ENCODE peak calls at places on chromosomes 11 and 22, in eight cellular contexts. S, O, V, H, Q, E, B and L are unnamed samples.

GRCh38 chr11:130212431-130212961 is 52.9 kb downstream of the ST14 start:
- DNase-seq in S (peak; percentile 59), O (no peak), V (no peak), H (no peak), Q (no peak), E (no peak), B (no peak), L (no peak)

GRCh38 chr11:3202759-3203158 is 15.9 kb downstream of the MRGPRG start:
- DNase-seq in S (no peak), O (no peak), V (no peak), H (no peak), Q (no peak), E (no peak), B (no peak), L (no peak)

GRCh38 chr11:8282621-8283509 is 19.2 kb upstream of the LMO1 start:
- DNase-seq in S (no peak), O (no peak), V (no peak), H (peak; percentile 42), Q (no peak), E (no peak), B (no peak), L (no peak)

GRCh38 chr22:35480627-35481565 is 59.7 kb upstream of the RASD2 start:
- DNase-seq in S (no peak), O (peak; percentile 41), V (no peak), H (no peak), Q (no peak), E (no peak), B (no peak), L (no peak)

GRCh38 chr11:123653997-123654565 is 343 bp downstream of the SCN3B start:
- DNase-seq in S (no peak), O (peak; percentile 50), V (no peak), H (peak; percentile 43), Q (no peak), E (no peak), B (peak; percentile 31), L (peak; percentile 31)

GRCh38 chr11:117572671-117573070 is 224.3 kb downstream of the DSCAML1 start:
- DNase-seq in S (no peak), O (no peak), V (no peak), H (no peak), Q (no peak), E (no peak), B (no peak), L (no peak)

GRCh38 chr11:124740277-124740882 is 638 bp downstream of the NRGN start:
- DNase-seq in S (no peak), O (no peak), V (no peak), H (peak; percentile 22), Q (peak; percentile 40), E (peak; percentile 56), B (no peak), L (no peak)

GRCh38 chr22:43992331-43992821 is 31.7 kb upstream of the PARVB start:
- DNase-seq in S (no peak), O (no peak), V (no peak), H (no peak), Q (no peak), E (no peak), B (peak; percentile 6), L (peak; percentile 72)

GRCh38 chr11:124970925-124971324 is 16.9 kb downstream of the CCDC15 start:
- DNase-seq in S (no peak), O (no peak), V (no peak), H (no peak), Q (no peak), E (no peak), B (peak; percentile 6), L (peak; percentile 60)

GRCh38 chr11:63635762-63636465 is 21.7 kb upstream of the PLAAT3 start:
- DNase-seq in S (no peak), O (peak; percentile 51), V (peak; percentile 8), H (peak; percentile 53), Q (peak; percentile 49), E (peak; percentile 63), B (peak; percentile 57), L (peak; percentile 71)

GRCh38 chr11:103844327-103845215 is 191.9 kb upstream of the DDI1 start:
- DNase-seq in S (no peak), O (no peak), V (no peak), H (no peak), Q (no peak), E (no peak), B (no peak), L (no peak)

GRCh38 chr11:28756977-28757376 is 648.8 kb downstream of the METTL15 start:
- DNase-seq in S (no peak), O (no peak), V (no peak), H (no peak), Q (no peak), E (no peak), B (peak; percentile 85), L (peak; percentile 95)

GRCh38 chr22:45923812-45924211 is 53.1 kb downstream of the WNT7B start:
- DNase-seq in S (no peak), O (no peak), V (no peak), H (peak; percentile 78), Q (no peak), E (no peak), B (no peak), L (no peak)

GRCh38 chr11:83068573-83068972 is 3.1 kb downstream of the RAB30 start:
- DNase-seq in S (no peak), O (no peak), V (no peak), H (no peak), Q (no peak), E (no peak), B (no peak), L (no peak)

GRCh38 chr11:116415095-116415494 is 357.7 kb downstream of the BUD13 start:
- DNase-seq in S (no peak), O (no peak), V (no peak), H (no peak), Q (no peak), E (no peak), B (no peak), L (no peak)

GRCh38 chr22:24703101-24703500 is 71.4 kb downstream of the PIWIL3 start:
- DNase-seq in S (no peak), O (no peak), V (no peak), H (peak; percentile 57), Q (no peak), E (no peak), B (no peak), L (peak; percentile 5)

GRCh38 chr22:42001127-42001526 is 2.5 kb downstream of the WBP2NL start:
- DNase-seq in S (peak; percentile 15), O (no peak), V (no peak), H (no peak), Q (no peak), E (no peak), B (no peak), L (no peak)

GRCh38 chr11:6298605-6299004 is 21.7 kb downstream of the CAVIN3 start:
- DNase-seq in S (no peak), O (no peak), V (no peak), H (peak; percentile 80), Q (no peak), E (no peak), B (no peak), L (peak; percentile 25)

GRCh38 chr11:90756617-90757016 is 533.8 kb upstream of the CHORDC1 start:
- DNase-seq in S (no peak), O (no peak), V (no peak), H (no peak), Q (no peak), E (no peak), B (no peak), L (no peak)

GRCh38 chr22:39173787-39174497 is 21.5 kb upstream of the CBX7 start:
- DNase-seq in S (no peak), O (no peak), V (no peak), H (no peak), Q (no peak), E (peak; percentile 69), B (no peak), L (no peak)

GRCh38 chr22:39176067-39176621 is 23.7 kb upstream of the CBX7 start:
- DNase-seq in S (peak; percentile 75), O (peak; percentile 72), V (no peak), H (peak; percentile 82), Q (no peak), E (no peak), B (peak; percentile 39), L (peak; percentile 74)

GRCh38 chr22:39175127-39176066 is 22.9 kb upstream of the CBX7 start:
- DNase-seq in S (no peak), O (no peak), V (no peak), H (no peak), Q (no peak), E (no peak), B (no peak), L (no peak)

GRCh38 chr22:39173050-39173706 is 20.7 kb upstream of the CBX7 start:
- DNase-seq in S (peak; percentile 50), O (no peak), V (no peak), H (no peak), Q (no peak), E (no peak), B (no peak), L (no peak)

GRCh38 chr22:39174498-39175120 is 22.1 kb upstream of the CBX7 start:
- DNase-seq in S (peak; percentile 86), O (peak; percentile 75), V (no peak), H (peak; percentile 85), Q (peak; percentile 49), E (peak; percentile 92), B (peak; percentile 91), L (peak; percentile 87)
- H3K27ac ChIP-seq in S (peak overlapping the region; percentile 47), O (peak overlapping the region; percentile 88), V (peak overlapping the region; percentile 27), H (peak overlapping the region; percentile 83), Q (peak overlapping the region; percentile 86), E (peak overlapping the region; percentile 76), B (peak overlapping the region; percentile 83), L (peak overlapping the region; percentile 89)

GRCh38 chr11:23688835-23689234 is 808.0 kb upstream of the LUZP2 start:
- DNase-seq in S (no peak), O (no peak), V (no peak), H (no peak), Q (no peak), E (no peak), B (peak; percentile 63), L (peak; percentile 26)
- H3K27ac ChIP-seq in S (no peak overlapping the region), O (no peak overlapping the region), V (no peak overlapping the region), H (no peak overlapping the region), Q (no peak overlapping the region), E (no peak overlapping the region), B (peak overlapping the region; percentile 46), L (no peak overlapping the region)

DNA sequence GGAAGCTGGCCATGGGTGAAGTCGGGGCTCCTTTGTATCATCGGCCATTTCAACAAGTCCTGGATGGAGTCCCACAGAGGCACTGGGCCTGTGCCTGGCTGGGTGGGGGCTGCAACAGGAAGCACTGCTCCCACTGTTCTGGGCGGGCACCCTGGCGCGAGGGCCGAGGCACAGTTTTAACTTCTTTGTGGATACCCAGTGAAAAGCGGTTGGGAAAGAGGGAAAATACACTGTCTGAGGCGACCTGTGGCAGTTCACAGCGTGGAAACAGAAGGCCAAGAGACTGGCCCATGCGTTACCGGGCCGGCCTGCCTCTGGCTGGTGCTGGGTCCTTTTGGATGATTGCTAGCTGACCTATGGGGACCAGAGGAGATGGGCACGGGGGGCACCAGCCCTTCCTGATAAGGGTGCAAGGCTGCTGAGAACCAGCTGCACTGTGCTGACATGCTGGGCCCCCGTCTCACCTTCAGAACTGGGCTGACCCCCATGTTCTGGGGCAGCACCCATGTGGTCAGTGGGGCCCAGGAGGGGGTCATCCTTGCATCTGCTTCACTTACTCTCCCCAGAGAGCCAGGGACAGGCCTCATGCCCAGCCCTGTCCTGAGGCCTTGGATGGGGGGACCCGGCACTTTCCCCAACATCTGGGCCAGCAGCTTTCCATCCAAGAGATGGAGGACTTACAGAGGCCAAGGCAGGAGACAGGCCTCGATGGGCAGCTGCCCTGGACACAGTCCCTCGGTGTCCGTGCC is 4.2 kb downstream of the OVOL1 start:
- DNase-seq in S (no peak), O (no peak), V (no peak), H (no peak), Q (no peak), E (no peak), B (no peak), L (no peak)
- H3K27ac ChIP-seq in S (no peak overlapping the region), O (no peak overlapping the region), V (no peak overlapping the region), H (no peak overlapping the region), Q (no peak overlapping the region), E (no peak overlapping the region), B (no peak overlapping the region), L (no peak overlapping the region)

GRCh38 chr22:40258463-40259046 is 80.8 kb downstream of the TNRC6B start:
- DNase-seq in S (no peak), O (no peak), V (no peak), H (peak; percentile 28), Q (no peak), E (no peak), B (peak; percentile 16), L (peak; percentile 41)
- H3K27ac ChIP-seq in S (peak overlapping the region; percentile 35), O (peak overlapping the region; percentile 64), V (no peak overlapping the region), H (peak overlapping the region; percentile 24), Q (peak overlapping the region; percentile 49), E (no peak overlapping the region), B (peak overlapping the region; percentile 32), L (no peak overlapping the region)